ENCODE peak calls at places on chromosomes 2 and 18, in nine cellular contexts. Y is HepG2; M is thyroid gland; P is fibroblast of the aortic adventitia; S is lower lobe of right lung; F is left ventricle myocardium inferior; X is Jurkat, Clone E6-1; I is heart right ventricle; Z is aorta. R is an unnamed sample.

GRCh38 chr2:237900891-237901831 is 41.7 kb downstream of the RAMP1 start:
- DNase-seq in Y (no peak), M (no peak), P (no peak), S (peak), F (no peak), X (no peak), I (no peak), Z (peak), R (no peak)

GRCh38 chr2:41851554-41851953 is 196.3 kb upstream of the PKDCC start:
- DNase-seq in Y (no peak), M (no peak), P (no peak), S (no peak), F (no peak), X (no peak), I (no peak), Z (no peak), R (no peak)

GRCh38 chr18:22515250-22515649 is 97.5 kb upstream of the CTAGE1 start:
- DNase-seq in Y (no peak), M (no peak), P (no peak), S (no peak), F (no peak), X (no peak), I (no peak), Z (no peak), R (no peak)

GRCh38 chr2:108588070-108588668 is 53.9 kb downstream of the LIMS1 start:
- DNase-seq in Y (no peak), M (no peak), P (peak), S (no peak), F (no peak), X (no peak), I (no peak), Z (no peak), R (no peak)

GRCh38 chr18:79781331-79781941 is 16.3 kb upstream of the KCNG2 start:
- DNase-seq in Y (peak), M (no peak), P (no peak), S (no peak), F (no peak), X (no peak), I (no peak), Z (peak), R (no peak)

GRCh38 chr2:170812716-170813585 is 3.7 kb upstream of the GAD1 start:
- DNase-seq in Y (peak), M (peak), P (peak), S (no peak), F (no peak), X (peak), I (no peak), Z (no peak), R (peak)

GRCh38 chr2:142220901-142221300 is 90.1 kb upstream of the LRP1B start:
- DNase-seq in Y (no peak), M (no peak), P (no peak), S (no peak), F (no peak), X (no peak), I (no peak), Z (no peak), R (peak)

GRCh38 chr2:134175834-134176233 is 78.0 kb upstream of the MGAT5 start:
- DNase-seq in Y (no peak), M (no peak), P (no peak), S (no peak), F (no peak), X (no peak), I (no peak), Z (no peak), R (no peak)

GRCh38 chr2:239441261-239441701 is 40.5 kb upstream of the HDAC4 start:
- DNase-seq in Y (no peak), M (no peak), P (no peak), S (no peak), F (no peak), X (peak), I (no peak), Z (no peak), R (peak)

GRCh38 chr2:43358688-43359201 is 132.3 kb upstream of the ZFP36L2 start:
- DNase-seq in Y (peak), M (no peak), P (no peak), S (no peak), F (no peak), X (no peak), I (no peak), Z (no peak), R (no peak)

GRCh38 chr18:67072789-67073188 is 443.7 kb downstream of the DSEL start:
- DNase-seq in Y (no peak), M (no peak), P (no peak), S (no peak), F (no peak), X (no peak), I (no peak), Z (no peak), R (no peak)

GRCh38 chr2:216562689-216563435 is 64.2 kb downstream of the RPL37A start:
- DNase-seq in Y (no peak), M (no peak), P (no peak), S (no peak), F (no peak), X (no peak), I (no peak), Z (no peak), R (no peak)

GRCh38 chr18:9120796-9121195 is 15.8 kb upstream of the ANKRD12 start:
- DNase-seq in Y (no peak), M (no peak), P (no peak), S (no peak), F (no peak), X (no peak), I (no peak), Z (no peak), R (no peak)

GRCh38 chr2:56519806-56520205 is 336.0 kb downstream of the CCDC85A start:
- DNase-seq in Y (no peak), M (no peak), P (no peak), S (no peak), F (no peak), X (no peak), I (no peak), Z (no peak), R (peak)

GRCh38 chr2:238967978-238968360 is 120.1 kb downstream of the TWIST2 start:
- DNase-seq in Y (no peak), M (no peak), P (no peak), S (no peak), F (no peak), X (no peak), I (no peak), Z (peak), R (no peak)

GRCh38 chr2:46914578-46915230 is 902 bp downstream of the MCFD2 start:
- DNase-seq in Y (no peak), M (no peak), P (no peak), S (no peak), F (no peak), X (no peak), I (no peak), Z (no peak), R (peak)

GRCh38 chr2:11955883-11956282 is 209.5 kb downstream of the LPIN1 start:
- DNase-seq in Y (no peak), M (no peak), P (no peak), S (no peak), F (no peak), X (no peak), I (no peak), Z (no peak), R (no peak)
- H3K4me3 ChIP-seq in Y (no peak), M (no peak), P (no peak), S (no peak), F (no peak), X (no peak), I (no peak), Z (no peak), R (no peak)

GRCh38 chr2:28754321-28754720 is 2.7 kb downstream of the PPP1CB start:
- DNase-seq in Y (no peak), M (no peak), P (peak), S (no peak), F (no peak), X (no peak), I (no peak), Z (no peak), R (peak)
- H3K4me3 ChIP-seq in Y (peak), M (no peak), P (peak), S (peak), F (peak), X (no peak), I (peak), Z (peak), R (peak)

DNA sequence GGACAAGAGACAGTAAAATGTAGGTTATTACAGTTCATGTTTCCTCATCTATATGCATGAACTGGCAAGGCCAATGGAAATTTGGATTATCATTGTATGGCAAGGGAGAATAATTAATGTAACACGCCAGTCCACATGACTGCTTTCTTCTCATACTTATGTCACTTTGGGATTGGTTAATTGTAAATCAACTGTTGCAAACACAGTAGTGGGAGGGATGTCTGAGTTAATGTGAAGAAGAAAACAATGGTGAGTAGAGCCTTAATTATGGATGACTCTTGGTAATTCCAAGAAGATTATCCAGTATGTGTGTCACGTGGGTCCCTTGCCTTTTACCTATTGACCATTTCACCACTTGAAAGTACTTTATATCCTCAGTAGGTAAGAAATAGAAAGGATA is 1.6 kb upstream of the SERPINB7 start:
- DNase-seq in Y (no peak), M (no peak), P (no peak), S (no peak), F (no peak), X (no peak), I (no peak), Z (no peak), R (no peak)
- H3K4me3 ChIP-seq in Y (no peak), M (no peak), P (no peak), S (no peak), F (no peak), X (no peak), I (no peak), Z (no peak), R (no peak)

GRCh38 chr2:75799859-75800258 is 89.1 kb upstream of the GCFC2 start:
- DNase-seq in Y (no peak), M (no peak), P (no peak), S (no peak), F (no peak), X (no peak), I (no peak), Z (no peak), R (no peak)
- H3K4me3 ChIP-seq in Y (no peak), M (no peak), P (no peak), S (no peak), F (no peak), X (no peak), I (no peak), Z (no peak), R (no peak)

DNA sequence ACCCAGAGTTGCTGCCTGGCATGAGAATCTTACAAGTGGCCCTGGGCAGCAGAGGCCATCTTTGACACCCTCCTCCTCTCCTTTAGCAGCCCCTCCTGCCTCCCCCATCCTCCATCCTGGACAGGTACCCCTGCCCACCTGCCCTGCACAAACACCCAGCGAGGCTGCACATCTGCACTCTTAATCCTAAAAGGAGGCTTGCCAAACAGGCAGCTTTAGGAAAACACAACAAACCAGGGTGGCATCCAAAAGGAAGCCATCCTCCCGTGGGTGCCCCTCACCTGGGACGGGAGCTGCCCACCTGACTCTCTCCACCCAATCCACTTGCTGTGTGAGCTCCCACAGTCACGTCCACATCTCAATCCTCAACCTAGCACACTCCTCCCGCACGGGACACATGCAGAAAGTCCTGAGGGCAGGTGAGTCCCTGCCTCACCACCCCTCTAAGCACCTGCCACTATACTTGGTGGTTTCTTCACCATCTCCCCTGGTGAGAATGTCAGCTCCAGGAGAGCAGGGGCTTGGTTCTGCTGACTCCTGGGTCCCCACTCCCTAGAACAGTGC is 5.8 kb downstream of the BIN1 start:
- DNase-seq in Y (no peak), M (no peak), P (no peak), S (no peak), F (no peak), X (no peak), I (no peak), Z (no peak), R (no peak)
- H3K4me3 ChIP-seq in Y (no peak), M (no peak), P (no peak), S (no peak), F (no peak), X (no peak), I (no peak), Z (no peak), R (no peak)

GRCh38 chr2:144509548-144510205 is 10.2 kb downstream of the ZEB2 start:
- DNase-seq in Y (no peak), M (no peak), P (peak), S (no peak), F (no peak), X (no peak), I (no peak), Z (no peak), R (no peak)
- H3K4me3 ChIP-seq in Y (no peak), M (no peak), P (peak), S (peak), F (peak), X (no peak), I (peak), Z (no peak), R (peak)

GRCh38 chr2:113172721-113173562 is 829 bp upstream of the PSD4 start:
- DNase-seq in Y (no peak), M (no peak), P (no peak), S (no peak), F (no peak), X (no peak), I (no peak), Z (no peak), R (no peak)
- H3K4me3 ChIP-seq in Y (peak), M (no peak), P (no peak), S (peak), F (no peak), X (peak), I (no peak), Z (no peak), R (no peak)

GRCh38 chr2:159202568-159203071 is 83.9 kb downstream of the WDSUB1 start:
- DNase-seq in Y (peak), M (no peak), P (peak), S (no peak), F (peak), X (no peak), I (no peak), Z (peak), R (peak)
- H3K4me3 ChIP-seq in Y (no peak), M (no peak), P (no peak), S (no peak), F (no peak), X (no peak), I (no peak), Z (no peak), R (no peak)

GRCh38 chr2:62505109-62505508 is 886 bp downstream of the TMEM17 start:
- DNase-seq in Y (no peak), M (no peak), P (no peak), S (no peak), F (no peak), X (no peak), I (no peak), Z (no peak), R (no peak)
- H3K4me3 ChIP-seq in Y (no peak), M (no peak), P (no peak), S (peak), F (peak), X (no peak), I (peak), Z (peak), R (peak)

R was measured in adipocyte.